ENCODE peak calls at places on chromosome 18, in ten cellular contexts. A, Y, J, Q, U, C, L, B, R and W are unnamed samples.

GRCh38 chr18:46166261-46166970 is 62.2 kb downstream of the HAUS1 start:
- DNase-seq in A (no peak), Y (no peak), J (no peak), Q (no peak), U (no peak), C (no peak), L (no peak), B (no peak), R (no peak), W (no peak)

GRCh38 chr18:48455555-48456478 is 46.6 kb upstream of the ZBTB7C start:
- DNase-seq in A (peak), Y (no peak), J (no peak), Q (peak), U (no peak), C (no peak), L (no peak), B (no peak), R (no peak), W (no peak)

GRCh38 chr18:56423626-56424025 is 214.8 kb downstream of the TXNL1 start:
- DNase-seq in A (no peak), Y (no peak), J (no peak), Q (no peak), U (no peak), C (no peak), L (no peak), B (no peak), R (no peak), W (no peak)

GRCh38 chr18:56083097-56083865 is 495.3 kb upstream of the TCF4 start:
- DNase-seq in A (no peak), Y (no peak), J (no peak), Q (no peak), U (no peak), C (no peak), L (no peak), B (peak), R (peak), W (no peak)

GRCh38 chr18:55607763-55608162 is 19.8 kb upstream of the TCF4 start:
- DNase-seq in A (no peak), Y (no peak), J (no peak), Q (no peak), U (no peak), C (no peak), L (no peak), B (no peak), R (no peak), W (no peak)

GRCh38 chr18:23578067-23578705 is 8.1 kb downstream of the NPC1 start:
- DNase-seq in A (no peak), Y (no peak), J (no peak), Q (no peak), U (no peak), C (no peak), L (no peak), B (no peak), R (no peak), W (no peak)

GRCh38 chr18:55343396-55344073 is 244.5 kb downstream of the TCF4 start:
- DNase-seq in A (no peak), Y (no peak), J (no peak), Q (no peak), U (no peak), C (no peak), L (no peak), B (peak), R (no peak), W (no peak)

GRCh38 chr18:50061876-50062517 is 132.9 kb downstream of the MYO5B start:
- DNase-seq in A (no peak), Y (no peak), J (no peak), Q (no peak), U (no peak), C (no peak), L (no peak), B (no peak), R (no peak), W (no peak)

GRCh38 chr18:26227051-26227672 is 917 bp downstream of the TAF4B start:
- DNase-seq in A (no peak), Y (no peak), J (no peak), Q (no peak), U (no peak), C (no peak), L (no peak), B (no peak), R (peak), W (no peak)

GRCh38 chr18:32779010-32779409 is 6.2 kb upstream of the KLHL14 start:
- DNase-seq in A (no peak), Y (no peak), J (no peak), Q (no peak), U (no peak), C (no peak), L (no peak), B (no peak), R (no peak), W (no peak)

GRCh38 chr18:11040823-11041712 is 108.3 kb downstream of the PIEZO2 start:
- DNase-seq in A (peak), Y (no peak), J (peak), Q (no peak), U (no peak), C (no peak), L (peak), B (peak), R (peak), W (no peak)

GRCh38 chr18:55775972-55776371 is 188.0 kb upstream of the TCF4 start:
- DNase-seq in A (no peak), Y (no peak), J (no peak), Q (no peak), U (no peak), C (no peak), L (no peak), B (no peak), R (no peak), W (no peak)

GRCh38 chr18:74551936-74552555 is 17.7 kb downstream of the CNDP1 start:
- DNase-seq in A (peak), Y (peak), J (peak), Q (peak), U (no peak), C (peak), L (peak), B (peak), R (peak), W (peak)

GRCh38 chr18:51522821-51523220 is 325.3 kb upstream of the MEX3C start:
- DNase-seq in A (no peak), Y (no peak), J (no peak), Q (no peak), U (no peak), C (no peak), L (no peak), B (no peak), R (no peak), W (no peak)

GRCh38 chr18:44935455-44935854 is 254.8 kb downstream of the SETBP1 start:
- DNase-seq in A (no peak), Y (no peak), J (no peak), Q (no peak), U (no peak), C (no peak), L (no peak), B (no peak), R (no peak), W (no peak)

GRCh38 chr18:9814431-9814830 is 71.3 kb upstream of the TXNDC2 start:
- DNase-seq in A (no peak), Y (no peak), J (no peak), Q (no peak), U (no peak), C (no peak), L (no peak), B (no peak), R (no peak), W (no peak)

GRCh38 chr18:49813071-49813320 is 337 bp downstream of the ACAA2 start:
- DNase-seq in A (no peak), Y (no peak), J (peak), Q (no peak), U (no peak), C (no peak), L (no peak), B (peak), R (peak), W (peak)

GRCh38 chr18:23237524-23238151 is 102.4 kb downstream of the CABLES1 start:
- DNase-seq in A (peak), Y (no peak), J (peak), Q (no peak), U (no peak), C (no peak), L (no peak), B (no peak), R (peak), W (peak)

GRCh38 chr18:5895886-5896740 is 791 bp upstream of the TMEM200C start:
- DNase-seq in A (peak), Y (no peak), J (peak), Q (no peak), U (no peak), C (peak), L (no peak), B (peak), R (no peak), W (peak)

GRCh38 chr18:78129260-78129659 is 850.4 kb upstream of the SALL3 start:
- DNase-seq in A (no peak), Y (no peak), J (no peak), Q (no peak), U (no peak), C (no peak), L (no peak), B (no peak), R (no peak), W (no peak)

GRCh38 chr18:39523281-39523680 is 1957.7 kb upstream of the CELF4 start:
- DNase-seq in A (no peak), Y (no peak), J (no peak), Q (no peak), U (no peak), C (no peak), L (no peak), B (no peak), R (no peak), W (no peak)

GRCh38 chr18:63433349-63433866 is 11.1 kb upstream of the VPS4B start:
- DNase-seq in A (no peak), Y (no peak), J (no peak), Q (no peak), U (no peak), C (no peak), L (no peak), B (no peak), R (no peak), W (no peak)

GRCh38 chr18:10035306-10035991 is 121.6 kb downstream of the VAPA start:
- DNase-seq in A (no peak), Y (no peak), J (no peak), Q (no peak), U (no peak), C (no peak), L (no peak), B (no peak), R (no peak), W (no peak)

GRCh38 chr18:62339106-62339988 is 14.2 kb downstream of the TNFRSF11A start:
- DNase-seq in A (peak), Y (no peak), J (no peak), Q (no peak), U (no peak), C (no peak), L (no peak), B (no peak), R (no peak), W (no peak)

GRCh38 chr18:51361130-51361860 is 163.8 kb upstream of the MEX3C start:
- DNase-seq in A (no peak), Y (no peak), J (peak), Q (no peak), U (no peak), C (no peak), L (no peak), B (no peak), R (no peak), W (no peak)

GRCh38 chr18:62214790-62215189 is 27.7 kb downstream of the RELCH start:
- DNase-seq in A (no peak), Y (no peak), J (no peak), Q (no peak), U (no peak), C (no peak), L (no peak), B (no peak), R (no peak), W (no peak)

GRCh38 chr18:53984021-53984420 is 240.4 kb downstream of the MBD2 start:
- DNase-seq in A (no peak), Y (no peak), J (no peak), Q (no peak), U (no peak), C (no peak), L (no peak), B (no peak), R (no peak), W (no peak)

GRCh38 chr18:48629730-48630324 is 91.0 kb downstream of the CTIF start:
- DNase-seq in A (no peak), Y (no peak), J (no peak), Q (no peak), U (no peak), C (no peak), L (no peak), B (no peak), R (no peak), W (no peak)

GRCh38 chr18:58216071-58216471 is 172.0 kb downstream of the NEDD4L start:
- DNase-seq in A (no peak), Y (no peak), J (no peak), Q (no peak), U (no peak), C (no peak), L (no peak), B (no peak), R (no peak), W (no peak)

GRCh38 chr18:75810481-75810880 is 383.0 kb upstream of the SMIM21 start:
- DNase-seq in A (no peak), Y (no peak), J (no peak), Q (no peak), U (no peak), C (no peak), L (no peak), B (no peak), R (no peak), W (no peak)

GRCh38 chr18:76619342-76620315 is 124.6 kb upstream of the ZNF516 start:
- DNase-seq in A (peak), Y (peak), J (peak), Q (no peak), U (no peak), C (no peak), L (peak), B (no peak), R (no peak), W (no peak)